ENCODE peak calls at places on chromosomes 4 and X, in four cellular contexts. One of them, this sample, is unnamed.

GRCh38 chr4:74529284-74530041 is 84.5 kb downstream of the AREG start:
- DNase-seq in HepG2: no peak
- DNase-seq in WTC11: no peak
- DNase-seq in A549: no peak
- DNase-seq in this sample: no peak

GRCh38 chr4:180134116-180134866 is 2108.9 kb upstream of the TENM3 start:
- DNase-seq in HepG2: no peak
- DNase-seq in WTC11: no peak
- DNase-seq in A549: no peak
- DNase-seq in this sample: no peak

GRCh38 chrX:131626681-131627296 is 82.9 kb downstream of the OR13H1 start:
- DNase-seq in HepG2: no peak
- DNase-seq in WTC11: no peak
- DNase-seq in A549: peak
- DNase-seq in this sample: peak

GRCh38 chr4:156974264-156974663 is 2.7 kb upstream of the PDGFC start:
- DNase-seq in HepG2: no peak
- DNase-seq in WTC11: no peak
- DNase-seq in A549: no peak
- DNase-seq in this sample: no peak

GRCh38 chrX:71254092-71254941 is at the start of gene ZMYM3:
- DNase-seq in HepG2: peak
- DNase-seq in WTC11: peak
- DNase-seq in A549: peak
- DNase-seq in this sample: peak

GRCh38 chr4:141569141-141569540 is 67.2 kb upstream of the IL15 start:
- DNase-seq in HepG2: no peak
- DNase-seq in WTC11: no peak
- DNase-seq in A549: no peak
- DNase-seq in this sample: no peak

GRCh38 chr4:123256006-123256405 is 140.6 kb upstream of the SPRY1 start:
- DNase-seq in HepG2: no peak
- DNase-seq in WTC11: no peak
- DNase-seq in A549: no peak
- DNase-seq in this sample: no peak

GRCh38 chr4:71186566-71187398 is 152.0 kb upstream of the SLC4A4 start:
- DNase-seq in HepG2: no peak
- DNase-seq in WTC11: peak
- DNase-seq in A549: peak
- DNase-seq in this sample: no peak

GRCh38 chrX:479273-479981 is 92.7 kb upstream of the PPP2R3B start:
- DNase-seq in HepG2: no peak
- DNase-seq in WTC11: no peak
- DNase-seq in A549: no peak
- DNase-seq in this sample: no peak

GRCh38 chr4:180532691-180533090 is 1710.5 kb upstream of the TENM3 start:
- DNase-seq in HepG2: no peak
- DNase-seq in WTC11: peak
- DNase-seq in A549: no peak
- DNase-seq in this sample: no peak

GRCh38 chr4:7051905-7052304 is 8.7 kb downstream of the TADA2B start:
- DNase-seq in HepG2: no peak
- DNase-seq in WTC11: no peak
- DNase-seq in A549: no peak
- DNase-seq in this sample: no peak

GRCh38 chrX:150184487-150184886 is 178.6 kb upstream of the MAMLD1 start:
- DNase-seq in HepG2: no peak
- DNase-seq in WTC11: no peak
- DNase-seq in A549: no peak
- DNase-seq in this sample: no peak

GRCh38 chr4:126137782-126138170 is 823.0 kb downstream of the FAT4 start:
- DNase-seq in HepG2: no peak
- DNase-seq in WTC11: no peak
- DNase-seq in A549: no peak
- DNase-seq in this sample: no peak

GRCh38 chrX:118773782-118774181 is 46.4 kb downstream of the IL13RA1 start:
- DNase-seq in HepG2: no peak
- DNase-seq in WTC11: no peak
- DNase-seq in A549: no peak
- DNase-seq in this sample: no peak

GRCh38 chrX:47579537-47579936 is 2.7 kb upstream of the TIMP1 start:
- DNase-seq in HepG2: no peak
- DNase-seq in WTC11: no peak
- DNase-seq in A549: peak
- DNase-seq in this sample: no peak

GRCh38 chr4:111641813-111642579 is 503.3 kb upstream of the FAM241A start:
- DNase-seq in HepG2: peak
- DNase-seq in WTC11: peak
- DNase-seq in A549: peak
- DNase-seq in this sample: peak

GRCh38 chr4:47668810-47669408 is 169.0 kb downstream of the CORIN start:
- DNase-seq in HepG2: peak
- DNase-seq in WTC11: no peak
- DNase-seq in A549: peak
- DNase-seq in this sample: peak

GRCh38 chrX:72540318-72540717 is 32.3 kb downstream of the HDAC8 start:
- DNase-seq in HepG2: peak
- DNase-seq in WTC11: no peak
- DNase-seq in A549: no peak
- DNase-seq in this sample: peak

GRCh38 chr4:157270552-157270951 is 50.0 kb downstream of the GRIA2 start:
- DNase-seq in HepG2: no peak
- DNase-seq in WTC11: no peak
- DNase-seq in A549: no peak
- DNase-seq in this sample: no peak

GRCh38 chr4:15352508-15352907 is 75.3 kb upstream of the C1QTNF7 start:
- DNase-seq in HepG2: no peak
- DNase-seq in WTC11: no peak
- DNase-seq in A549: no peak
- DNase-seq in this sample: no peak

GRCh38 chrX:78527263-78527662 is 131.9 kb downstream of the RTL3 start:
- DNase-seq in HepG2: no peak
- DNase-seq in WTC11: no peak
- DNase-seq in A549: no peak
- DNase-seq in this sample: no peak

GRCh38 chr4:153146031-153146430 is 58.2 kb upstream of the TRIM2 start:
- DNase-seq in HepG2: no peak
- DNase-seq in WTC11: no peak
- DNase-seq in A549: no peak
- DNase-seq in this sample: no peak

GRCh38 chr4:89511776-89512175 is 204.2 kb upstream of the GPRIN3 start:
- DNase-seq in HepG2: no peak
- DNase-seq in WTC11: no peak
- DNase-seq in A549: no peak
- DNase-seq in this sample: no peak

GRCh38 chr4:73726000-73726399 is 14.4 kb upstream of the CXCL8 start:
- DNase-seq in HepG2: no peak
- DNase-seq in WTC11: no peak
- DNase-seq in A549: peak
- DNase-seq in this sample: no peak

GRCh38 chr4:184765473-184766346 is 31.8 kb upstream of the CENPU start:
- DNase-seq in HepG2: no peak
- DNase-seq in WTC11: peak
- DNase-seq in A549: no peak
- DNase-seq in this sample: no peak

GRCh38 chr4:40607224-40607623 is 22.4 kb downstream of the RBM47 start:
- DNase-seq in HepG2: no peak
- DNase-seq in WTC11: no peak
- DNase-seq in A549: no peak
- DNase-seq in this sample: no peak

GRCh38 chrX:154717824-154718223 is 33.1 kb downstream of the GAB3 start:
- DNase-seq in HepG2: no peak
- DNase-seq in WTC11: no peak
- DNase-seq in A549: no peak
- DNase-seq in this sample: peak

GRCh38 chr4:3073158-3074077 is 920 bp downstream of the HTT-AS start:
- DNase-seq in HepG2: peak
- DNase-seq in WTC11: peak
- DNase-seq in A549: no peak
- DNase-seq in this sample: no peak

GRCh38 chrX:78106651-78106986 is 2.6 kb downstream of the PGK1 start:
- DNase-seq in HepG2: no peak
- DNase-seq in WTC11: no peak
- DNase-seq in A549: no peak
- DNase-seq in this sample: no peak

GRCh38 chrX:42948723-42949122 is 170.8 kb upstream of the PPP1R2C start:
- DNase-seq in HepG2: no peak
- DNase-seq in WTC11: no peak
- DNase-seq in A549: no peak
- DNase-seq in this sample: no peak

GRCh38 chrX:63475200-63475599 is 124.1 kb upstream of the SPIN4 start:
- DNase-seq in HepG2: no peak
- DNase-seq in WTC11: no peak
- DNase-seq in A549: no peak
- DNase-seq in this sample: no peak

GRCh38 chr4:116664198-116664597 is 421.2 kb downstream of the TRAM1L1 start:
- DNase-seq in HepG2: no peak
- DNase-seq in WTC11: peak
- DNase-seq in A549: no peak
- DNase-seq in this sample: no peak

GRCh38 chr4:88653371-88653946 is 44.2 kb downstream of the NAP1L5 start:
- DNase-seq in HepG2: no peak
- DNase-seq in WTC11: no peak
- DNase-seq in A549: no peak
- DNase-seq in this sample: no peak

GRCh38 chrX:145464650-145465049 is 217.3 kb downstream of the SPANXN1 start:
- DNase-seq in HepG2: no peak
- DNase-seq in WTC11: no peak
- DNase-seq in A549: no peak
- DNase-seq in this sample: no peak

GRCh38 chrX:129744881-129745321 is 6.1 kb downstream of the XPNPEP2 start:
- DNase-seq in HepG2: no peak
- DNase-seq in WTC11: no peak
- DNase-seq in A549: no peak
- DNase-seq in this sample: no peak

GRCh38 chr4:134085525-134085924 is 116.1 kb downstream of the PABPC4L start:
- DNase-seq in HepG2: no peak
- DNase-seq in WTC11: no peak
- DNase-seq in A549: no peak
- DNase-seq in this sample: no peak

GRCh38 chrX:153560466-153560865 is 38.5 kb downstream of the CCNQ start:
- DNase-seq in HepG2: no peak
- DNase-seq in WTC11: no peak
- DNase-seq in A549: no peak
- DNase-seq in this sample: no peak

GRCh38 chrX:153560000-153560399 is 38.9 kb downstream of the CCNQ start:
- DNase-seq in HepG2: no peak
- DNase-seq in WTC11: no peak
- DNase-seq in A549: no peak
- DNase-seq in this sample: no peak

GRCh38 chrX:153556767-153557166 is 39.3 kb downstream of the ATP2B3 start:
- DNase-seq in HepG2: no peak
- DNase-seq in WTC11: no peak
- DNase-seq in A549: no peak
- DNase-seq in this sample: no peak

GRCh38 chrX:153554519-153555167 is 37.2 kb downstream of the ATP2B3 start:
- DNase-seq in HepG2: peak
- DNase-seq in WTC11: peak
- DNase-seq in A549: peak
- DNase-seq in this sample: peak

DNA sequence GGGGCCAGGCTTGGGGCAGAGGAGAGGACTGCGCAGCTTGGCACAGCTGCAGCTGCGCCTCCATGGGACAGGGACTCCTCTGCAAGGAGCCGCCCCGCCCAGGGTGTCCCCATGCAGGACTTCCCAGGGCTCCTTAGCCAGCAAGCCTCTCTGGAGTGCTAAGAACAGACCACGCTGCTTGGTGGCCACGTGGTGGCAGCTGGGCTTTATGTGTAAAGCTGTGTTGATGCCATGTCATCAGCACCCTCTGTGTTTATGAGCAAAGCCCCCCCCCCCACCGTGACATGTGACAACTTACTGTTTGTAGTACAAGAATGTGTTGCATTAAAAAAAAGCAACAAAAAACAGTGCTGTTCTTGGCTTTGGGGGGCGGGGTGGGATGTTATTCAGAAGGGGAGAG is 40.2 kb downstream of the ATP2B3 start:
- DNase-seq in HepG2: no peak
- DNase-seq in WTC11: no peak
- DNase-seq in A549: no peak
- DNase-seq in this sample: peak
- TF ChIP-seq HMGXB4 in HepG2: no peak
- TF ChIP-seq HMGXB4 in WTC11: no peak
- TF ChIP-seq HMGXB4 in A549: no peak
- TF ChIP-seq HMGXB4 in this sample: no peak

GRCh38 chr4:182845618-182846017 is 71.6 kb downstream of the DCTD start:
- DNase-seq in HepG2: no peak
- DNase-seq in WTC11: no peak
- DNase-seq in A549: no peak
- DNase-seq in this sample: no peak

GRCh38 chr4:182847543-182847942 is 69.6 kb downstream of the DCTD start:
- DNase-seq in HepG2: no peak
- DNase-seq in WTC11: no peak
- DNase-seq in A549: no peak
- DNase-seq in this sample: no peak

GRCh38 chr4:182846041-182846440 is 71.1 kb downstream of the DCTD start:
- DNase-seq in HepG2: no peak
- DNase-seq in WTC11: no peak
- DNase-seq in A549: no peak
- DNase-seq in this sample: no peak

GRCh38 chr4:182848685-182849084 is 68.5 kb downstream of the DCTD start:
- DNase-seq in HepG2: no peak
- DNase-seq in WTC11: no peak
- DNase-seq in A549: no peak
- DNase-seq in this sample: no peak

GRCh38 chr4:182847956-182848450 is 69.2 kb downstream of the DCTD start:
- DNase-seq in HepG2: no peak
- DNase-seq in WTC11: no peak
- DNase-seq in A549: no peak
- DNase-seq in this sample: no peak
- TF ChIP-seq HMGXB4 in HepG2: no peak
- TF ChIP-seq HMGXB4 in WTC11: no peak
- TF ChIP-seq HMGXB4 in A549: no peak
- TF ChIP-seq HMGXB4 in this sample: no peak

GRCh38 chr4:38695844-38696243 is 31.8 kb downstream of the KLF3 start:
- DNase-seq in HepG2: no peak
- DNase-seq in WTC11: no peak
- DNase-seq in A549: no peak
- DNase-seq in this sample: no peak

GRCh38 chr4:38693531-38693930 is 29.5 kb downstream of the KLF3 start:
- DNase-seq in HepG2: no peak
- DNase-seq in WTC11: no peak
- DNase-seq in A549: no peak
- DNase-seq in this sample: no peak

GRCh38 chr4:38694330-38694729 is 30.3 kb downstream of the KLF3 start:
- DNase-seq in HepG2: no peak
- DNase-seq in WTC11: no peak
- DNase-seq in A549: no peak
- DNase-seq in this sample: no peak

GRCh38 chr4:38699112-38699511 is 35.1 kb downstream of the KLF3 start:
- DNase-seq in HepG2: no peak
- DNase-seq in WTC11: no peak
- DNase-seq in A549: no peak
- DNase-seq in this sample: no peak

GRCh38 chr4:38696697-38697096 is 32.7 kb downstream of the KLF3 start:
- DNase-seq in HepG2: no peak
- DNase-seq in WTC11: no peak
- DNase-seq in A549: no peak
- DNase-seq in this sample: no peak
- TF ChIP-seq HMGXB4 in HepG2: no peak
- TF ChIP-seq HMGXB4 in WTC11: no peak
- TF ChIP-seq HMGXB4 in A549: no peak
- TF ChIP-seq HMGXB4 in this sample: no peak

GRCh38 chr4:5921578-5921977 is 28.7 kb upstream of the CRMP1 start:
- DNase-seq in HepG2: no peak
- DNase-seq in WTC11: no peak
- DNase-seq in A549: no peak
- DNase-seq in this sample: no peak
- TF ChIP-seq HMGXB4 in HepG2: no peak
- TF ChIP-seq HMGXB4 in WTC11: no peak
- TF ChIP-seq HMGXB4 in A549: no peak
- TF ChIP-seq HMGXB4 in this sample: no peak